ENCODE peak calls at places on chromosomes 5 and 9, in seven cellular contexts. J is stimulated activated CD4-positive, alpha-beta T cell treated with anti-CD3 and anti-CD28 coated beads, Interleukin-4, amount 100 ng/mL, for 1 hour; I is hepatocyte; M is colonic mucosa; F is HFFc6; T is heart left ventricle; H is SK-MEL-5. P is an unnamed sample.
A peak's percentile ranks its signal among the peaks of the same experiment; 100 is the strongest.

GRCh38 chr5:38452201-38452600 is 104.2 kb downstream of the LIFR start:
- DNase-seq in J (no peak), I (no peak), M (no peak), F (no peak), T (no peak), H (peak; percentile 96), P (no peak)

GRCh38 chr5:42566658-42567313 is 143.5 kb downstream of the GHR start:
- DNase-seq in J (no peak), I (no peak), M (no peak), F (no peak), T (peak; percentile 29), H (no peak), P (no peak)

GRCh38 chr5:180636403-180637075 is 12.9 kb downstream of the FLT4 start:
- DNase-seq in J (no peak), I (no peak), M (no peak), F (no peak), T (no peak), H (no peak), P (no peak)

GRCh38 chr9:109681301-109681700 is 98.7 kb upstream of the PALM2AKAP2 start:
- DNase-seq in J (no peak), I (no peak), M (no peak), F (no peak), T (no peak), H (no peak), P (no peak)

GRCh38 chr5:125481506-125482455 is 735.3 kb upstream of the ZNF608 start:
- DNase-seq in J (no peak), I (no peak), M (no peak), F (no peak), T (no peak), H (peak; percentile 96), P (no peak)

GRCh38 chr5:113059232-113059805 is 82.7 kb downstream of the DCP2 start:
- DNase-seq in J (no peak), I (no peak), M (no peak), F (no peak), T (peak; percentile 35), H (no peak), P (no peak)

GRCh38 chr9:15512889-15513288 is 2.1 kb upstream of the PSIP1 start:
- DNase-seq in J (no peak), I (no peak), M (no peak), F (no peak), T (no peak), H (no peak), P (no peak)

GRCh38 chr9:124182741-124183140 is 75.0 kb upstream of the NEK6 start:
- DNase-seq in J (no peak), I (no peak), M (no peak), F (no peak), T (no peak), H (no peak), P (no peak)

GRCh38 chr9:110126986-110127864 is 80.7 kb downstream of the C9orf152 start:
- DNase-seq in J (no peak), I (peak; percentile 79), M (peak; percentile 61), F (no peak), T (peak; percentile 90), H (peak; percentile 67), P (no peak)

GRCh38 chr5:181043285-181044092 is 3.4 kb downstream of the BTNL9 start:
- DNase-seq in J (no peak), I (no peak), M (no peak), F (no peak), T (peak; percentile 42), H (peak; percentile 30), P (no peak)

GRCh38 chr9:69376651-69377050 is 51.6 kb downstream of the ENTREP1 start:
- DNase-seq in J (no peak), I (peak; percentile 20), M (no peak), F (peak; percentile 77), T (peak; percentile 44), H (no peak), P (no peak)

GRCh38 chr5:6812800-6813731 is 99.8 kb downstream of the TENT4A start:
- DNase-seq in J (no peak), I (peak; percentile 28), M (peak; percentile 85), F (no peak), T (no peak), H (no peak), P (no peak)

GRCh38 chr9:76634356-76635054 is 129.7 kb upstream of the PCA3 start:
- DNase-seq in J (no peak), I (peak; percentile 38), M (no peak), F (peak; percentile 22), T (no peak), H (peak; percentile 7), P (no peak)

GRCh38 chr9:130287736-130288135 is 22.2 kb downstream of the HMCN2 start:
- DNase-seq in J (no peak), I (no peak), M (no peak), F (no peak), T (no peak), H (no peak), P (no peak)

GRCh38 chr9:129497064-129497836 is 123.7 kb downstream of the C9orf50 start:
- DNase-seq in J (no peak), I (peak; percentile 80), M (peak; percentile 24), F (peak; percentile 35), T (peak; percentile 54), H (no peak), P (no peak)

GRCh38 chr5:72324186-72324825 is 4.1 kb downstream of the PTCD2 start:
- DNase-seq in J (no peak), I (no peak), M (no peak), F (no peak), T (no peak), H (no peak), P (no peak)

GRCh38 chr5:85952680-85953079 is 665.1 kb upstream of the COX7C start:
- DNase-seq in J (no peak), I (no peak), M (no peak), F (no peak), T (no peak), H (no peak), P (no peak)

GRCh38 chr5:94884294-94884693 is 265.8 kb downstream of the SLF1 start:
- DNase-seq in J (no peak), I (no peak), M (no peak), F (no peak), T (no peak), H (peak; percentile 76), P (no peak)

GRCh38 chr9:91451431-91452270 is 28.0 kb upstream of the NFIL3 start:
- DNase-seq in J (no peak), I (no peak), M (no peak), F (no peak), T (no peak), H (peak; percentile 27), P (no peak)